ENCODE peak calls at places on chromosomes 16 and 17, in six cellular contexts. G, J, L, P, Y and A are unnamed samples. For H3K4me1, the result is how much of the 10 kb centered on the place peaks cover.

GRCh38 chr16:11016993-11017392 is 72.6 kb downstream of the CLEC16A start:
- DNase-seq in G (peak), J (no peak), L (no peak), P (no peak), Y (peak), A (peak)

GRCh38 chr17:40103742-40104095 is 3.3 kb upstream of the NR1D1 start:
- DNase-seq in G (no peak), J (no peak), L (no peak), P (no peak), Y (no peak), A (no peak)

GRCh38 chr16:85054948-85055502 is 27.4 kb downstream of the KIAA0513 start:
- DNase-seq in G (no peak), J (no peak), L (no peak), P (no peak), Y (no peak), A (no peak)

GRCh38 chr17:52306314-52306713 is 147.8 kb upstream of the CA10 start:
- DNase-seq in G (no peak), J (no peak), L (no peak), P (no peak), Y (peak), A (no peak)

GRCh38 chr17:60145006-60145935 is 4.5 kb upstream of the CA4 start:
- DNase-seq in G (no peak), J (no peak), L (no peak), P (peak), Y (peak), A (no peak)

GRCh38 chr17:43587647-43588046 is 41.5 kb upstream of the ETV4 start:
- DNase-seq in G (no peak), J (no peak), L (no peak), P (no peak), Y (no peak), A (no peak)

GRCh38 chr16:87661561-87661960 is 59.3 kb downstream of the JPH3 start:
- DNase-seq in G (no peak), J (no peak), L (no peak), P (peak), Y (peak), A (no peak)

GRCh38 chr17:83171661-83172060 is 92.3 kb downstream of the METRNL start:
- DNase-seq in G (peak), J (no peak), L (no peak), P (peak), Y (no peak), A (no peak)

GRCh38 chr16:35431829-35432663 is 1972.6 kb downstream of the TP53TG3F start:
- DNase-seq in G (no peak), J (no peak), L (no peak), P (peak), Y (no peak), A (peak)

GRCh38 chr17:75459590-75460267 is 3.3 kb downstream of the TMEM94 start:
- DNase-seq in G (no peak), J (no peak), L (no peak), P (no peak), Y (no peak), A (no peak)

GRCh38 chr17:15404116-15404730 is 62.8 kb upstream of the TEKT3 start:
- DNase-seq in G (no peak), J (no peak), L (no peak), P (no peak), Y (no peak), A (no peak)

GRCh38 chr16:88439706-88440105 is 13.4 kb upstream of the ZFPM1 start:
- DNase-seq in G (no peak), J (no peak), L (no peak), P (no peak), Y (no peak), A (no peak)

GRCh38 chr17:68054296-68054900 is 18.9 kb downstream of the KPNA2 start:
- DNase-seq in G (peak), J (no peak), L (no peak), P (no peak), Y (peak), A (no peak)

GRCh38 chr16:88405325-88406060 is 22.7 kb downstream of the ZNF469 start:
- DNase-seq in G (no peak), J (no peak), L (no peak), P (no peak), Y (no peak), A (no peak)

GRCh38 chr17:57338257-57338919 is 82.1 kb downstream of the MSI2 start:
- DNase-seq in G (no peak), J (no peak), L (no peak), P (no peak), Y (no peak), A (no peak)

GRCh38 chr16:66375451-66375850 is 9.0 kb downstream of the CDH5 start:
- DNase-seq in G (no peak), J (no peak), L (no peak), P (no peak), Y (no peak), A (no peak)

GRCh38 chr16:67767953-67768352 is 38.4 kb downstream of the RANBP10 start:
- DNase-seq in G (no peak), J (no peak), L (no peak), P (no peak), Y (peak), A (no peak)

GRCh38 chr17:73313526-73314127 is 1.8 kb upstream of the CDC42EP4 start:
- DNase-seq in G (no peak), J (no peak), L (no peak), P (peak), Y (no peak), A (no peak)

GRCh38 chr17:72011561-72011960 is 109.3 kb upstream of the SOX9 start:
- DNase-seq in G (no peak), J (no peak), L (no peak), P (no peak), Y (peak), A (no peak)

GRCh38 chr16:76879420-76879819 is 311.6 kb upstream of the MON1B start:
- DNase-seq in G (no peak), J (no peak), L (no peak), P (no peak), Y (no peak), A (no peak)

GRCh38 chr16:79687249-79687768 is 86.8 kb upstream of the MAF start:
- DNase-seq in G (no peak), J (no peak), L (no peak), P (peak), Y (no peak), A (no peak)

GRCh38 chr17:31492880-31493655 is 101.6 kb downstream of the RAB11FIP4 start:
- DNase-seq in G (peak), J (no peak), L (peak), P (no peak), Y (no peak), A (peak)

GRCh38 chr16:74607967-74608356 is 1.0 kb upstream of the GLG1 start:
- DNase-seq in G (no peak), J (no peak), L (no peak), P (peak), Y (no peak), A (no peak)

GRCh38 chr17:15398291-15398690 is 56.9 kb upstream of the TEKT3 start:
- DNase-seq in G (no peak), J (no peak), L (no peak), P (peak), Y (peak), A (no peak)

GRCh38 chr17:17527534-17527933 is 31.3 kb upstream of the RASD1 start:
- DNase-seq in G (no peak), J (no peak), L (no peak), P (no peak), Y (no peak), A (no peak)

GRCh38 chr17:35341465-35341992 is 31.9 kb downstream of the SLFN11 start:
- DNase-seq in G (no peak), J (no peak), L (no peak), P (no peak), Y (no peak), A (no peak)

GRCh38 chr16:89903908-89904515 is 14.7 kb upstream of the MC1R start:
- DNase-seq in G (no peak), J (no peak), L (no peak), P (no peak), Y (no peak), A (no peak)

GRCh38 chr17:27264068-27264812 is 29.7 kb upstream of the WSB1 start:
- DNase-seq in G (no peak), J (no peak), L (no peak), P (no peak), Y (no peak), A (no peak)

GRCh38 chr17:27266228-27266627 is 27.7 kb upstream of the WSB1 start:
- DNase-seq in G (no peak), J (no peak), L (no peak), P (no peak), Y (no peak), A (no peak)

GRCh38 chr17:27263386-27263785 is 30.5 kb upstream of the WSB1 start:
- DNase-seq in G (no peak), J (no peak), L (no peak), P (no peak), Y (no peak), A (no peak)

GRCh38 chr17:27268394-27269085 is 25.4 kb upstream of the WSB1 start:
- DNase-seq in G (no peak), J (no peak), L (no peak), P (no peak), Y (no peak), A (no peak)

GRCh38 chr17:27265333-27265732 is 28.6 kb upstream of the WSB1 start:
- DNase-seq in G (no peak), J (no peak), L (no peak), P (no peak), Y (no peak), A (no peak)
- H3K27ac ChIP-seq in G (no peak), J (no peak), L (no peak), P (no peak), Y (no peak), A (no peak)

GRCh38 chr17:46896991-46897390 is 26.0 kb upstream of the GOSR2 start:
- DNase-seq in G (no peak), J (no peak), L (no peak), P (no peak), Y (no peak), A (no peak)

GRCh38 chr17:46895171-46895570 is 27.8 kb upstream of the GOSR2 start:
- DNase-seq in G (no peak), J (no peak), L (no peak), P (no peak), Y (no peak), A (no peak)

GRCh38 chr17:46898860-46899259 is 24.1 kb upstream of the GOSR2 start:
- DNase-seq in G (no peak), J (no peak), L (no peak), P (no peak), Y (no peak), A (no peak)

GRCh38 chr17:46901291-46901690 is 21.7 kb upstream of the GOSR2 start:
- DNase-seq in G (no peak), J (no peak), L (no peak), P (no peak), Y (no peak), A (no peak)

DNA sequence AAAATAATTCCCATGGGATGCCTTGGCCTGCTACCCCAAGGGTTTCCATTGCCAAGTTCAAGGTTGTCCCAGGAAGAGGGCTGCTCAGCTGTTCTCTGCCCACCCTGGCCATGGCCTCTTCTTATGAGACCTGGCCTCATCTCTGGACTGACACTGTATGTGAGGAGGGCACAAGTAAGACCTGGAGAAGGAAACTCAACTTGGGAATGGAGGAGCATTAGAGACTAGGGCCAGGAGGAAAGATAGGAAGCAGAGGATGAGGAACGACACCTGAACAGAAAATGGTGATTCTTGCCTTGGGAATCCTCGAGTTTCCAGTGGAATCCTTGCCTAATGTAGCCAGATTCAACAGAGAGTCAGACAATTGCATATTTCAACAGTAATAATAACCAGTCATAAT is 24.6 kb upstream of the GOSR2 start:
- DNase-seq in G (no peak), J (no peak), L (no peak), P (no peak), Y (no peak), A (no peak)
- H3K4me1 ChIP-seq in G (under half), J (under half), L (under half), P (under half), Y (under half), A (under half)

GRCh38 chr17:28710948-28711722 is 553 bp downstream of the PROCA1 start:
- DNase-seq in G (peak), J (peak), L (peak), P (peak), Y (peak), A (peak)

GRCh38 chr17:28712037-28712704 is 483 bp upstream of the PROCA1 start:
- DNase-seq in G (no peak), J (peak), L (no peak), P (peak), Y (no peak), A (no peak)

GRCh38 chr17:28714281-28714680 is 2.6 kb upstream of the PROCA1 start:
- DNase-seq in G (no peak), J (no peak), L (no peak), P (no peak), Y (no peak), A (no peak)

GRCh38 chr17:28711723-28712036 is at the start of gene PROCA1:
- DNase-seq in G (no peak), J (no peak), L (no peak), P (peak), Y (no peak), A (no peak)

DNA sequence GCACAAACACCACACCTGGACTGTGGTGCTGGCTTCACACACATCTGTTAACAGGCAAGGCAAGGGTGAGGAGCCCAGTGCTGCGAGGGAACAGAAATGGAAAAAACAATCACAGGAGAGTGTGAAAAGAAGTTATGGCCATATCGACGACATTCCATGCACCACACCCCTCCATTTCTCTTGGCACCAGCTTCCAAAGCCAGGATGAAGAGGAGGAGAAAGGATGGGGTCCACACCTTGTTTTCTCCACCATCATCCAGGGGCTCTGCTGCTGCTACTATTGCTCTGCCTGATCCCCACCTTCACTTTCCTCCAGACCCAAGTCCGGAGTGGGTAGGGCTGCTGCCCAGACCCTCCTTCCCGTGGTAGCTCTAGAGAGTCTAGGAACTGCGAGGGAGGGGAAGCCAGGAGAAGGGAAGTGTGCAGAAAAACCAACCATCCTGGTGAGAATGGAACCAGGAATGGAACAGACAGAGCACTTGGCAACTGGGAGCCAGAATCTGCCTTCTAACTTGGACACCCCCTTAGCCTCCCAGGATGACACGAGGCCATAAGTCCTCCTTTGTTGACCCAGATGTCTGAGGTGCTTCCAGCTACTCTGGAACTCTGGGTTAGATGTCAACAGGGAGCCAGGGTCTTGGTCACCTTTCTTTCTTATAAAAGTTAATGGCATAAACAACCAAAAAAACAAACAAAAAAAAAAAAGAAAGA is 1.2 kb upstream of the PROCA1 start:
- DNase-seq in G (no peak), J (no peak), L (no peak), P (peak), Y (no peak), A (no peak)
- H3K4me3 ChIP-seq in G (no peak), J (no peak), L (no peak), P (no peak), Y (no peak), A (no peak)

GRCh38 chr17:80558046-80558445 is 13.4 kb downstream of the RPTOR start:
- DNase-seq in G (no peak), J (no peak), L (no peak), P (no peak), Y (no peak), A (no peak)
- H3K27ac ChIP-seq in G (no peak), J (no peak), L (no peak), P (no peak), Y (no peak), A (no peak)